ENCODE peak calls at places on chromosomes 1 and 21, in eight cellular contexts. One of them, this sample, is unnamed.
A peak's percentile ranks its signal among the peaks of the same experiment; 100 is the strongest.

GRCh38 chr1:28811766-28812668 is at the start of gene OPRD1:
- DNase-seq in esophagus muscularis mucosa: no peak
- DNase-seq in Caco-2: no peak
- DNase-seq in tibial artery: no peak
- DNase-seq in neural progenitor cell: peak; percentile 75
- DNase-seq in small intestine: no peak
- DNase-seq in NT2/D1: no peak
- DNase-seq in psoas muscle: no peak
- DNase-seq in this sample: no peak

GRCh38 chr1:179506199-179506598 is 69.5 kb downstream of the NPHS2 start:
- DNase-seq in esophagus muscularis mucosa: no peak
- DNase-seq in Caco-2: no peak
- DNase-seq in tibial artery: no peak
- DNase-seq in neural progenitor cell: no peak
- DNase-seq in small intestine: no peak
- DNase-seq in NT2/D1: no peak
- DNase-seq in psoas muscle: no peak
- DNase-seq in this sample: no peak

GRCh38 chr1:94720091-94720793 is 99.9 kb upstream of the SLC44A3 start:
- DNase-seq in esophagus muscularis mucosa: peak; percentile 53
- DNase-seq in Caco-2: no peak
- DNase-seq in tibial artery: no peak
- DNase-seq in neural progenitor cell: no peak
- DNase-seq in small intestine: no peak
- DNase-seq in NT2/D1: no peak
- DNase-seq in psoas muscle: no peak
- DNase-seq in this sample: no peak

GRCh38 chr1:84260852-84261518 is 40.5 kb upstream of the SAMD13 start:
- DNase-seq in esophagus muscularis mucosa: no peak
- DNase-seq in Caco-2: peak; percentile 36
- DNase-seq in tibial artery: no peak
- DNase-seq in neural progenitor cell: no peak
- DNase-seq in small intestine: peak; percentile 23
- DNase-seq in NT2/D1: no peak
- DNase-seq in psoas muscle: no peak
- DNase-seq in this sample: no peak

GRCh38 chr1:193631306-193631705 is 444.9 kb upstream of the B3GALT2 start:
- DNase-seq in esophagus muscularis mucosa: no peak
- DNase-seq in Caco-2: no peak
- DNase-seq in tibial artery: no peak
- DNase-seq in neural progenitor cell: no peak
- DNase-seq in small intestine: no peak
- DNase-seq in NT2/D1: no peak
- DNase-seq in psoas muscle: no peak
- DNase-seq in this sample: no peak

GRCh38 chr1:4460052-4460451 is 194.4 kb upstream of the AJAP1 start:
- DNase-seq in esophagus muscularis mucosa: no peak
- DNase-seq in Caco-2: no peak
- DNase-seq in tibial artery: no peak
- DNase-seq in neural progenitor cell: no peak
- DNase-seq in small intestine: no peak
- DNase-seq in NT2/D1: no peak
- DNase-seq in psoas muscle: no peak
- DNase-seq in this sample: no peak

GRCh38 chr1:58570817-58571216 is 6.2 kb downstream of the TACSTD2 start:
- DNase-seq in esophagus muscularis mucosa: no peak
- DNase-seq in Caco-2: no peak
- DNase-seq in tibial artery: no peak
- DNase-seq in neural progenitor cell: no peak
- DNase-seq in small intestine: no peak
- DNase-seq in NT2/D1: no peak
- DNase-seq in psoas muscle: no peak
- DNase-seq in this sample: peak; percentile 55

GRCh38 chr1:43279666-43280065 is 5.7 kb downstream of the C1orf210 start:
- DNase-seq in esophagus muscularis mucosa: no peak
- DNase-seq in Caco-2: no peak
- DNase-seq in tibial artery: no peak
- DNase-seq in neural progenitor cell: no peak
- DNase-seq in small intestine: no peak
- DNase-seq in NT2/D1: no peak
- DNase-seq in psoas muscle: no peak
- DNase-seq in this sample: no peak

GRCh38 chr1:226637147-226637935 is 88.8 kb downstream of the STUM start:
- DNase-seq in esophagus muscularis mucosa: no peak
- DNase-seq in Caco-2: no peak
- DNase-seq in tibial artery: peak; percentile 70
- DNase-seq in neural progenitor cell: peak; percentile 58
- DNase-seq in small intestine: no peak
- DNase-seq in NT2/D1: no peak
- DNase-seq in psoas muscle: peak; percentile 57
- DNase-seq in this sample: peak; percentile 73

GRCh38 chr21:26766826-26767325 is 78.3 kb downstream of the ADAMTS1 start:
- DNase-seq in esophagus muscularis mucosa: no peak
- DNase-seq in Caco-2: no peak
- DNase-seq in tibial artery: no peak
- DNase-seq in neural progenitor cell: no peak
- DNase-seq in small intestine: no peak
- DNase-seq in NT2/D1: no peak
- DNase-seq in psoas muscle: no peak
- DNase-seq in this sample: no peak

GRCh38 chr1:28208818-28209441 is 23.9 kb downstream of the DNAJC8 start:
- DNase-seq in esophagus muscularis mucosa: no peak
- DNase-seq in Caco-2: peak; percentile 49
- DNase-seq in tibial artery: peak; percentile 32
- DNase-seq in neural progenitor cell: peak; percentile 66
- DNase-seq in small intestine: peak; percentile 79
- DNase-seq in NT2/D1: peak; percentile 44
- DNase-seq in psoas muscle: peak; percentile 37
- DNase-seq in this sample: no peak

GRCh38 chr1:44033756-44034155 is 2.5 kb upstream of the SLC6A9 start:
- DNase-seq in esophagus muscularis mucosa: no peak
- DNase-seq in Caco-2: no peak
- DNase-seq in tibial artery: no peak
- DNase-seq in neural progenitor cell: no peak
- DNase-seq in small intestine: no peak
- DNase-seq in NT2/D1: no peak
- DNase-seq in psoas muscle: no peak
- DNase-seq in this sample: no peak

GRCh38 chr1:173191011-173191410 is 16.1 kb downstream of the TNFSF4 start:
- DNase-seq in esophagus muscularis mucosa: no peak
- DNase-seq in Caco-2: no peak
- DNase-seq in tibial artery: no peak
- DNase-seq in neural progenitor cell: no peak
- DNase-seq in small intestine: no peak
- DNase-seq in NT2/D1: no peak
- DNase-seq in psoas muscle: no peak
- DNase-seq in this sample: no peak

GRCh38 chr1:200525167-200526123 is 95.1 kb downstream of the KIF14 start:
- DNase-seq in esophagus muscularis mucosa: no peak
- DNase-seq in Caco-2: no peak
- DNase-seq in tibial artery: no peak
- DNase-seq in neural progenitor cell: no peak
- DNase-seq in small intestine: no peak
- DNase-seq in NT2/D1: no peak
- DNase-seq in psoas muscle: no peak
- DNase-seq in this sample: no peak

DNA sequence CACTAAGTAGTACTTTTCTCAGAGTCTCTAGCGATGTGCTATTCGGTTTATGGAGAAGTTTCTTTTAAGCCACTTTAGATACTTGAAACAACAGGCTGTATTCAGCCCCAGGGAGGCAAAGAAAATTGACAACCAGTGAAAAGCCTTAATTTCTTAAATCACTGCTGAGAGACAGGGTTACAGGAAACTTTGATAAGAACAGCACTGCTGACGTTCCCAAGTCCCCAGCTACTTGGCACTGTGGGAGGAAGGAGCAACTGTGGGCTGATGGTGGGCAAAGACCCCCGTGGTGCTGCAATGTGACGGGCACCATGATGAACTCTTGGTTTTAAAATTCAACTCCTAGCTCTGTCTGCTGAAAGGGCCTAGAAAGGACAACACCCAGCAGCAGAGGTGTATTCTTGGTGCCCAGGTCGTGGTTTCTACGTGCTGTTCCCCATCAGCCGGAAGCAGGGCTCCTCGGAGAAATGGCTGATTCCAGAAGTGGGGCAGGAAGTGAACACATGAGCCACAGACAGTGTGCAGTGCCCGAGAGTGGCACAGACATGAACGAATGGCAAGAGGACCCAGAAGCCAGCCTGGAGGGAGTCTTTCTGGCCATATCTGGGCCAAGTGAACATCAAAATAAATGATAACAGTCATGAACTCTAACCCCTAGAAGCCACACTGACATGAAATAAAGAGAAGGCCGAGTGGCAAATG is 5.3 kb downstream of the PTTG1IP start:
- DNase-seq in esophagus muscularis mucosa: no peak
- DNase-seq in Caco-2: no peak
- DNase-seq in tibial artery: no peak
- DNase-seq in neural progenitor cell: no peak
- DNase-seq in small intestine: no peak
- DNase-seq in NT2/D1: no peak
- DNase-seq in psoas muscle: no peak
- DNase-seq in this sample: no peak
- H3K4me1 ChIP-seq in esophagus muscularis mucosa: peaks cover 93% of the 10 kb centered on the region
- H3K4me1 ChIP-seq in Caco-2: peaks cover 54% of the 10 kb centered on the region
- H3K4me1 ChIP-seq in tibial artery: peaks cover 59% of the 10 kb centered on the region
- H3K4me1 ChIP-seq in neural progenitor cell: peaks cover 7% of the 10 kb centered on the region
- H3K4me1 ChIP-seq in small intestine: peaks cover 25% of the 10 kb centered on the region
- H3K4me1 ChIP-seq in NT2/D1: peaks cover 38% of the 10 kb centered on the region
- H3K4me1 ChIP-seq in psoas muscle: peaks cover 67% of the 10 kb centered on the region
- H3K4me1 ChIP-seq in this sample: no peaks in the 10 kb centered on the region

GRCh38 chr1:79042117-79042516 is 35.6 kb upstream of the ADGRL4 start:
- DNase-seq in esophagus muscularis mucosa: no peak
- DNase-seq in Caco-2: no peak
- DNase-seq in tibial artery: no peak
- DNase-seq in neural progenitor cell: no peak
- DNase-seq in small intestine: no peak
- DNase-seq in NT2/D1: no peak
- DNase-seq in psoas muscle: no peak
- DNase-seq in this sample: no peak

GRCh38 chr1:79041666-79042065 is 35.1 kb upstream of the ADGRL4 start:
- DNase-seq in esophagus muscularis mucosa: no peak
- DNase-seq in Caco-2: no peak
- DNase-seq in tibial artery: no peak
- DNase-seq in neural progenitor cell: no peak
- DNase-seq in small intestine: no peak
- DNase-seq in NT2/D1: no peak
- DNase-seq in psoas muscle: no peak
- DNase-seq in this sample: no peak

GRCh38 chr1:79044974-79045650 is 38.6 kb upstream of the ADGRL4 start:
- DNase-seq in esophagus muscularis mucosa: no peak
- DNase-seq in Caco-2: no peak
- DNase-seq in tibial artery: no peak
- DNase-seq in neural progenitor cell: peak; percentile 66
- DNase-seq in small intestine: no peak
- DNase-seq in NT2/D1: no peak
- DNase-seq in psoas muscle: no peak
- DNase-seq in this sample: no peak

GRCh38 chr1:79042539-79042938 is 36.0 kb upstream of the ADGRL4 start:
- DNase-seq in esophagus muscularis mucosa: no peak
- DNase-seq in Caco-2: no peak
- DNase-seq in tibial artery: no peak
- DNase-seq in neural progenitor cell: no peak
- DNase-seq in small intestine: no peak
- DNase-seq in NT2/D1: no peak
- DNase-seq in psoas muscle: no peak
- DNase-seq in this sample: no peak

GRCh38 chr1:79043506-79043905 is 37.0 kb upstream of the ADGRL4 start:
- DNase-seq in esophagus muscularis mucosa: no peak
- DNase-seq in Caco-2: no peak
- DNase-seq in tibial artery: no peak
- DNase-seq in neural progenitor cell: no peak
- DNase-seq in small intestine: no peak
- DNase-seq in NT2/D1: no peak
- DNase-seq in psoas muscle: no peak
- DNase-seq in this sample: no peak
- H3K9me3 ChIP-seq in esophagus muscularis mucosa: no peaks in the 10 kb centered on the region
- H3K9me3 ChIP-seq in Caco-2: no peaks in the 10 kb centered on the region
- H3K9me3 ChIP-seq in tibial artery: no peaks in the 10 kb centered on the region
- H3K9me3 ChIP-seq in neural progenitor cell: no peaks in the 10 kb centered on the region
- H3K9me3 ChIP-seq in small intestine: no peaks in the 10 kb centered on the region
- H3K9me3 ChIP-seq in NT2/D1: peaks cover 8% of the 10 kb centered on the region
- H3K9me3 ChIP-seq in psoas muscle: no peaks in the 10 kb centered on the region
- H3K9me3 ChIP-seq in this sample: no peaks in the 10 kb centered on the region

GRCh38 chr1:67018574-67018973 is 35.4 kb downstream of the SLC35D1 start:
- DNase-seq in esophagus muscularis mucosa: no peak
- DNase-seq in Caco-2: no peak
- DNase-seq in tibial artery: no peak
- DNase-seq in neural progenitor cell: peak; percentile 76
- DNase-seq in small intestine: no peak
- DNase-seq in NT2/D1: peak; percentile 38
- DNase-seq in psoas muscle: no peak
- DNase-seq in this sample: no peak

GRCh38 chr1:67019600-67020136 is 34.3 kb downstream of the SLC35D1 start:
- DNase-seq in esophagus muscularis mucosa: no peak
- DNase-seq in Caco-2: no peak
- DNase-seq in tibial artery: no peak
- DNase-seq in neural progenitor cell: no peak
- DNase-seq in small intestine: no peak
- DNase-seq in NT2/D1: peak; percentile 60
- DNase-seq in psoas muscle: no peak
- DNase-seq in this sample: no peak

GRCh38 chr1:67020765-67021164 is 33.2 kb downstream of the SLC35D1 start:
- DNase-seq in esophagus muscularis mucosa: no peak
- DNase-seq in Caco-2: no peak
- DNase-seq in tibial artery: no peak
- DNase-seq in neural progenitor cell: no peak
- DNase-seq in small intestine: no peak
- DNase-seq in NT2/D1: no peak
- DNase-seq in psoas muscle: no peak
- DNase-seq in this sample: no peak

GRCh38 chr1:67019121-67019520 is 34.8 kb downstream of the SLC35D1 start:
- DNase-seq in esophagus muscularis mucosa: no peak
- DNase-seq in Caco-2: no peak
- DNase-seq in tibial artery: no peak
- DNase-seq in neural progenitor cell: no peak
- DNase-seq in small intestine: no peak
- DNase-seq in NT2/D1: no peak
- DNase-seq in psoas muscle: no peak
- DNase-seq in this sample: no peak

DNA sequence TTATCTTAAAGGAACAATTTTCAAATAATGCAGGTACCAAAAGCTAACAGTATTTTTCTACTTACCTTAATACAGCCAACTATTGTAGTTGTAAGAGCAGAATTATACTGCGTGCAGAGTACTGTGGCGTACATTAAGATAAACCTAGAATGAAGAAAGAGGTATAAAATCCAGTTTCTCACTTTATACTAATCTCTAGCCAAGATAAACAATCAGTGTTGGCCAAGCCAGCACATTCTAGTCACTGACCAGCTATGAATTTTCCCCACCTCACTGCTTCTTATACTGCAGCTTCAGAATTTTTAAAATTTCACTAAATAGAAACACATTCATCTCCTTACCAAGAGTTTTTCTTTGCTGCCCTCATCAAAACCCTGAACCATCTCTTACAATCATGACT is 33.6 kb downstream of the SLC35D1 start:
- DNase-seq in esophagus muscularis mucosa: no peak
- DNase-seq in Caco-2: no peak
- DNase-seq in tibial artery: no peak
- DNase-seq in neural progenitor cell: no peak
- DNase-seq in small intestine: no peak
- DNase-seq in NT2/D1: no peak
- DNase-seq in psoas muscle: no peak
- DNase-seq in this sample: no peak
- H3K4me1 ChIP-seq in esophagus muscularis mucosa: peaks cover 36% of the 10 kb centered on the region
- H3K4me1 ChIP-seq in Caco-2: no peaks in the 10 kb centered on the region
- H3K4me1 ChIP-seq in tibial artery: peaks cover 20% of the 10 kb centered on the region
- H3K4me1 ChIP-seq in neural progenitor cell: peaks cover 28% of the 10 kb centered on the region
- H3K4me1 ChIP-seq in small intestine: no peaks in the 10 kb centered on the region
- H3K4me1 ChIP-seq in NT2/D1: peaks cover 2% of the 10 kb centered on the region
- H3K4me1 ChIP-seq in psoas muscle: peaks cover 4% of the 10 kb centered on the region
- H3K4me1 ChIP-seq in this sample: no peaks in the 10 kb centered on the region

GRCh38 chr1:11352058-11352715 is 79.2 kb downstream of the UBIAD1 start:
- DNase-seq in esophagus muscularis mucosa: no peak
- DNase-seq in Caco-2: no peak
- DNase-seq in tibial artery: no peak
- DNase-seq in neural progenitor cell: no peak
- DNase-seq in small intestine: no peak
- DNase-seq in NT2/D1: no peak
- DNase-seq in psoas muscle: no peak
- DNase-seq in this sample: no peak
- H3K9me3 ChIP-seq in esophagus muscularis mucosa: no peaks in the 10 kb centered on the region
- H3K9me3 ChIP-seq in Caco-2: no peaks in the 10 kb centered on the region
- H3K9me3 ChIP-seq in tibial artery: no peaks in the 10 kb centered on the region
- H3K9me3 ChIP-seq in neural progenitor cell: no peaks in the 10 kb centered on the region
- H3K9me3 ChIP-seq in small intestine: no peaks in the 10 kb centered on the region
- H3K9me3 ChIP-seq in NT2/D1: peaks cover 17% of the 10 kb centered on the region
- H3K9me3 ChIP-seq in psoas muscle: no peaks in the 10 kb centered on the region
- H3K9me3 ChIP-seq in this sample: peaks cover 23% of the 10 kb centered on the region